ENCODE peak calls at places on chromosome 11, in nine cellular contexts. H is transverse colon, G is esophagus muscularis mucosa, D is A549, K is tibial nerve, U is IMR-90, X is gastrocnemius medialis, O is body of pancreas, E is stomach. N is an unnamed sample.

GRCh38 chr11:5931061-5931460 is 11.0 kb upstream of the OR56A3 start:
- DNase-seq in D (no peak), K (no peak), U (no peak), O (no peak), G (no peak), H (no peak), E (no peak), X (no peak), N (no peak)

GRCh38 chr11:130071211-130071712 is 1.6 kb downstream of the APLP2 start:
- DNase-seq in G (no peak), K (no peak), D (peak), X (no peak), E (no peak), U (peak), H (no peak), O (no peak), N (no peak)

GRCh38 chr11:57008373-57008772 is 19.7 kb downstream of the OR5AK2 start:
- DNase-seq in K (no peak), U (no peak), E (no peak), X (no peak), D (no peak), H (no peak), G (no peak), O (no peak), N (no peak)

GRCh38 chr11:74035264-74035663 is 26.4 kb upstream of the UCP3 start:
- DNase-seq in X (no peak), U (peak), G (no peak), O (no peak), E (no peak), K (no peak), D (no peak), H (no peak), N (no peak)

GRCh38 chr11:65454311-65454695 is 31.7 kb downstream of the NEAT1 start:
- DNase-seq in E (no peak), K (no peak), D (no peak), X (no peak), U (peak), H (no peak), O (no peak), G (no peak), N (no peak)

GRCh38 chr11:94583213-94583884 is 16.2 kb downstream of the PIWIL4 start:
- DNase-seq in O (no peak), E (no peak), U (no peak), H (no peak), X (no peak), G (no peak), D (no peak), K (no peak), N (no peak)

GRCh38 chr11:124935548-124936514 is at the start of gene HEPACAM:
- DNase-seq in D (no peak), K (no peak), U (no peak), X (no peak), E (no peak), G (no peak), H (no peak), O (no peak), N (no peak)

GRCh38 chr11:61343792-61344745 is 11.0 kb downstream of the TKFC start:
- DNase-seq in K (no peak), O (no peak), X (no peak), G (no peak), E (no peak), H (no peak), D (no peak), U (no peak), N (no peak)

GRCh38 chr11:73350908-73351636 is 25.1 kb upstream of the RELT start:
- DNase-seq in E (peak), X (no peak), D (peak), K (peak), U (peak), O (peak), H (peak), G (no peak), N (no peak)

GRCh38 chr11:31643831-31644230 is 134.3 kb downstream of the ELP4 start:
- DNase-seq in G (no peak), K (no peak), U (peak), X (no peak), E (no peak), O (no peak), H (no peak), D (peak), N (no peak)

GRCh38 chr11:22555901-22556300 is 69.7 kb downstream of the FANCF start:
- DNase-seq in E (no peak), O (no peak), X (no peak), H (no peak), U (no peak), D (no peak), K (no peak), G (no peak), N (no peak)

GRCh38 chr11:61091373-61092279 is 10.7 kb upstream of the CD5 start:
- DNase-seq in D (no peak), H (no peak), E (no peak), K (no peak), O (no peak), G (no peak), X (no peak), U (peak), N (no peak)

GRCh38 chr11:131859811-131860210 is 489.4 kb downstream of the NTM start:
- DNase-seq in E (no peak), X (no peak), D (no peak), G (peak), O (no peak), H (no peak), U (peak), K (no peak), N (no peak)

GRCh38 chr11:111105566-111105965 is 140.0 kb upstream of the POU2AF2 start:
- DNase-seq in G (no peak), H (no peak), X (no peak), D (no peak), O (no peak), U (peak), K (no peak), E (no peak), N (no peak)

GRCh38 chr11:96207459-96208449 is 135.2 kb downstream of the MAML2 start:
- DNase-seq in U (peak), O (no peak), D (no peak), G (no peak), X (no peak), K (no peak), H (peak), E (no peak), N (no peak)

GRCh38 chr11:127217941-127218615 is 217.5 kb upstream of the KIRREL3 start:
- DNase-seq in D (no peak), G (no peak), E (no peak), X (no peak), H (no peak), O (no peak), K (no peak), U (no peak), N (no peak)

GRCh38 chr11:67492801-67493547 is 10.1 kb downstream of the AIP start:
- DNase-seq in O (no peak), U (no peak), X (no peak), D (no peak), E (no peak), K (no peak), G (no peak), H (no peak), N (peak)

GRCh38 chr11:19918302-19919049 is 205.8 kb downstream of the NAV2 start:
- DNase-seq in O (no peak), X (no peak), U (no peak), E (no peak), K (no peak), H (no peak), D (no peak), G (no peak), N (no peak)

GRCh38 chr11:89381094-89381493 is 110.1 kb downstream of the NOX4 start:
- DNase-seq in H (no peak), G (no peak), X (no peak), E (no peak), U (peak), O (peak), K (no peak), D (no peak), N (no peak)

GRCh38 chr11:36131719-36132349 is 157.4 kb downstream of the COMMD9 start:
- DNase-seq in X (peak), U (peak), K (peak), D (no peak), H (peak), E (peak), O (peak), G (no peak), N (peak)

GRCh38 chr11:45354976-45355705 is 69.0 kb upstream of the SYT13 start:
- DNase-seq in K (peak), O (peak), H (peak), E (peak), U (peak), G (peak), X (peak), D (peak), N (peak)

GRCh38 chr11:21893468-21893867 is 299.4 kb upstream of the ANO5 start:
- DNase-seq in K (no peak), G (no peak), X (no peak), O (no peak), E (no peak), H (no peak), D (no peak), U (no peak), N (no peak)

GRCh38 chr11:2398664-2399355 is 1.7 kb upstream of the TSSC4 start:
- DNase-seq in O (no peak), K (no peak), D (no peak), E (no peak), G (no peak), H (no peak), U (no peak), X (no peak), N (no peak)

GRCh38 chr11:74162688-74163467 is 7.9 kb downstream of the C2CD3 start:
- DNase-seq in O (no peak), H (no peak), K (no peak), U (no peak), G (no peak), D (no peak), X (no peak), E (no peak), N (no peak)

GRCh38 chr11:59669611-59670009 is 773 bp upstream of the PATL1 start:
- DNase-seq in G (no peak), H (peak), O (no peak), K (no peak), D (no peak), X (peak), E (peak), U (peak), N (peak)
- TF ChIP-seq POLR2A in G (no peak), H (no peak), O (no peak), K (no peak), D (no peak), X (no peak), E (no peak), U (no peak), N (no peak)

GRCh38 chr11:107591098-107591445 is at the start of gene ELMOD1:
- DNase-seq in G (no peak), X (peak), E (no peak), U (peak), K (no peak), H (peak), O (peak), D (peak), N (peak)
- H3K27ac ChIP-seq in G (no peak), X (peak), E (no peak), U (no peak), K (no peak), H (no peak), O (no peak), D (peak), N (no peak)

DNA sequence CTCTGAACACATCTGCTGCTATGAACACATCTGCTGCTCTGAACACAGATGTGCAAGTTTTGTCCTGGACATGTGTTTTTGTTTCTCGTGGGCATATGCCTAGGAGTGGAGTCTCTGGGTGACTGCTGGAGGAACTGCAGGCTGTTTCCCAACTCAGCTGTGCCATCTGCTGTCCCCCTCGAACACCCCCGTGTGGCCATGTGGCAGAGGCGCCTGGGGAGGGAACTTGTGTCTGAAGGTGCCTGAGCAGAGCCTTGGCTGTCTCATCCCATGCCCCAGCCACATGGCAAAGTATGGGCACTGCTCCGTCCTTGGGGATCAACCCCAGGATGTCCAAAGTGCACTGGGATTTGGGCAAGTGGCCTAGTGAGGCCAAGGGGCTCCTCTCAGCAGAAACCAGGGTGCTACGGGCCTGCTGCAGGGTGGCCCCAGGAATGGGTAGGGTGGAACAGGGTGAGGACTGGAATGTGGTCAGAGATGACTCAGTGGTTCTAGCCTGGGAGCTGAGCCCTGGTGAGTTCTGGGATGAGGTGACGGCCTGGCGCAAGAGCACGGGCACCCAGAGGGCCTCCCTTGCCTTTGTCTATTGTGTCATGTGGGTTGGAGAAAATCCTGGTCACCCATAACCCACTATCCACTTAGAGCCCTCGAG is 14.7 kb downstream of the GATD1 start:
- DNase-seq in E (peak), O (peak), H (peak), U (peak), D (peak), G (no peak), X (no peak), K (no peak), N (peak)
- TF ChIP-seq CTCF in E (peak), O (no peak), H (peak), U (peak), D (peak), G (no peak), X (peak), K (no peak), N (no peak)

DNA sequence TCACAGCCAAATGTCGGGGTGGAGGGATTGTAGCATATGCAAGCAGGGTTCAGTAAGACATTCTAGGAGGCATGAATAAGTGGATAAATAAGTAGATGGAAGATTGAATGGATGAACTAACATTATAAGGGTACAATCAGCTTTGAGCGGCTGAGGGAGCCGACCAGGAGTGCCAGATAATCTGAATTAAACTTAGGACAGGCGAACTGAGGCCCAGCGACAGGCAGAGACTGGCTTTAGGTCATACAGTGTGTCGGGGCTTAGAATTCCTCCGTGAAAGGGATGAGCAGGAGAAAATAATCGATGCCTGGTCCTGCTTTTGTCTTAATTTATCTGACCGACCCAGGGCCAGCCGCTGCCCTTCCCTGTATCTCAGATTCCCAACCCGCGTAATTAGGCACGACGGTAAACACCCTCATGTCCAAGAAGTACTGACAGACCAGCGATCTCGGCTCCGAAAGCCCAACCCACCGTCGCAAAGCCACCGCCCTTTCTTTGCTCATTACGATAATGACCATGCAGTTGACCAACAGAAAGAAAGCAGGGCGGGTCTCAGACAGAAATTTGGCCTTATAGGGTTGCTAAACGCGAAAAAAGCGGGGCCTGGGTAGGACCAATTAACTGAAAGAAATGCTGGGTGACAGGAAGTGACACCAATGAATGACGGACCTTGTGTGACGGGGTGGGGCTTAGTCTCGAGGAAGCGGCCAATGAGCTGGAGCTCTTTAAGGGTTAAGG is 523 bp downstream of the ANAPC15 start:
- DNase-seq in K (peak), U (peak), G (peak), D (peak), X (peak), O (peak), E (peak), H (peak), N (peak)
- TF ChIP-seq POLR2A in K (peak), U (peak), G (peak), D (peak), X (peak), O (peak), E (peak), H (peak), N (peak)

DNA sequence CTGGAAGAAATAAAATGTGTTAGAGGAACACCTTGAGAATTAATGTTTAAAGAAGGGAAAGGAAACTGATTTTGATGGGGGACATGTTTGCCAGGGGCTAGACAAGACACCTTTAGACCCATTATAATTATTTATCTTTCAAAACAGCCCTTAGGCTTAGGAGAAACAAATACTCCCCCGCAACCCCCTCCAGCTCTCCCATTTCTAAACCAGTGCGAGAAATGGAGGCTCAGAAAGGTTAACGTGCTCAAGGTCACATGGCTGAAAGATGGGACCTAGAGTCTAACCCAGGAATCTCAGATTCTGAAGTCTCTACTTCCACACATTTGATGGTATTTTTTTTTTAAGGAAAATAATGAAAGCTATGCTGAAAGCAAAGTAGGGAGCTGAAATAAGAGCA is 18.0 kb downstream of the EHF start:
- DNase-seq in G (no peak), O (no peak), E (no peak), U (no peak), D (no peak), H (no peak), X (no peak), K (no peak), N (no peak)
- H3K27ac ChIP-seq in G (no peak), O (peak), E (peak), U (no peak), D (peak), H (peak), X (no peak), K (no peak), N (no peak)

DNA sequence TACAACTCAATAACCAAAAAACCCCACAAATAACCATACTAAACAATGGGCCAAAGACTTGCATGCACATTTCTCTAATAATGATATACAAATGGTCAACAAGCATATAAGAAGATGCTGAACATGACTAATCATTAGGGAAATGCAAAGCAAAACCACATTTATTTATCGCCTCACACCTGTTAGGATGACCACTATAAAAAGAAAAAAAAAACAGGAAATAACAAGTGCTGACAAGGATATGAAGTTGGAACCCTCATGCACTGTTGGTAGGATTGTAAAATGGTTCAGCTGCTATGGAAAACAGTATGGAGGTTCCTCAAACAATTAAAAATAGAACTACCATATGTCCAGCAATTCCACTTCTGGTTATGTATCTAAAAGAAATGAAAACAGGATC is 66.2 kb downstream of the AMBRA1 start:
- DNase-seq in H (no peak), D (no peak), U (peak), G (no peak), O (no peak), K (no peak), E (no peak), X (no peak), N (no peak)
- TF ChIP-seq CTCF in H (no peak), D (no peak), U (no peak), G (no peak), O (no peak), K (no peak), E (no peak), X (no peak), N (no peak)

DNA sequence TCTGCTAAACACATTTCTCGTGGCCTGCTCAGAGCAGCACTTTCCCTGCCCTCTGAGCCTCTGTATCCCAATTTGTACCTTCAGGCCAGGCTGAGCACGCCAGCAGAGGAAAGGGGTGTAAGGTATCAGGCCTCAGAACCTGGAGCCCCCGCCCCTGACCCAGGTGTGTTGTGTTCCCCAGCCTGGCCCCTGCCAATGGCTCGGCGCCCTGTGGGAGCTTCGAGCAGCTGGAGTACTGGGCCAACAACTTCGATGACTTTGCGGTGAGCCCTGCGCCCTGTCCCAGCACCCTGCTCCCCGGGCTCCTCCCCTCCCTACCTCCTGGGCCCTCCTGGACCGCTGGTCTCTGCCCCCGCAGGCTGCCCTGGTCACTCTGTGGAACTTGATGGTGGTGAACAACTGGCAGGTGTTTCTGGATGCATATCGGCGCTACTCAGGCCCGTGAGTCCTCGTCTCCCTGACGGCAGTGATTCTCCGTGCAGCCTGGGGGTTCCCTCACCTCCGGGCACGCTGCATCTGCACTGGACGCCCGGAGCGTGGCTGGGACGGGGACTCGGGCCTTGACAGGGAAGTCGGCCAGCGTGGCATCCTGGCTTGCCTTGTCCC is 36.9 kb downstream of the TPCN2 start:
- DNase-seq in K (no peak), X (no peak), D (no peak), O (no peak), U (no peak), E (no peak), H (no peak), G (no peak), N (no peak)
- TF ChIP-seq POLR2A in K (no peak), X (no peak), D (no peak), O (no peak), U (no peak), E (no peak), H (no peak), G (no peak), N (no peak)

GRCh38 chr11:120510406-120511115 is 987 bp upstream of the GRIK4 start:
- DNase-seq in H (no peak), D (no peak), K (no peak), X (no peak), U (no peak), G (no peak), O (no peak), E (no peak), N (no peak)
- H3K27ac ChIP-seq in H (no peak), D (no peak), K (no peak), X (no peak), U (no peak), G (no peak), O (no peak), E (no peak), N (no peak)

DNA sequence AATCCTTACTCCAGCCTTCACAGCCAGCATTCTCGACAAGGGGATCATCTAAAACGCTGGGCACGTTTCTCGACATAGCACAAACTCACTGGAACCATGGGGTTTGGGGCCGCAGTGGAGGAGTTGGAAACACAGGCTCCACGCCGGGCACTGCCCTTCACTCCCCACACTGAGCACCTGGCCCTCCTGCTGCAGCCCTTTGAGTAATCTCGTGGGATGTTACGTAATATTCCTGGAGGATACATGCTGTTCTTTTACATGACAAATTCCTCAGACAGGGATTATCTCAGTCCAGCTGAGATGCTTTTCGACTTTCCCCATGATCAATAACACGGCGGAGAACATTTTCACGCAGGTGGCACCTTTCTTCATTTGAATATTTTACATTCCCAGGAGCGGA is 408.0 kb downstream of the SHANK2 start:
- DNase-seq in H (no peak), E (no peak), D (no peak), K (no peak), G (no peak), O (no peak), X (no peak), U (no peak), N (no peak)
- TF ChIP-seq CTCF in H (no peak), E (no peak), D (no peak), K (no peak), G (no peak), O (no peak), X (no peak), U (no peak), N (no peak)